ENCODE peak calls at places on chromosomes 11 and 22, in eight cellular contexts. H is stomach, O is HL-60, X is GM23338, I is HCT116, G is endothelial cell of umbilical vein, W is K562, T is sigmoid colon. C is an unnamed sample.

GRCh38 chr11:93487032-93487483 is 56.1 kb downstream of the SMCO4 start:
- DNase-seq in T (peak), X (no peak), W (no peak), H (no peak), O (no peak), G (no peak), I (no peak), C (no peak)

GRCh38 chr11:117824571-117825537 is at the start of gene FXYD2:
- DNase-seq in I (no peak), O (no peak), G (peak), T (peak), X (no peak), W (no peak), H (peak), C (peak)

GRCh38 chr22:23225724-23226496 is 45.6 kb downstream of the BCR start:
- DNase-seq in H (peak), T (no peak), I (no peak), X (no peak), O (no peak), G (peak), W (peak), C (peak)

GRCh38 chr11:19905280-19905853 is 192.7 kb downstream of the NAV2 start:
- DNase-seq in H (no peak), W (peak), G (peak), T (no peak), X (peak), I (peak), O (no peak), C (no peak)

GRCh38 chr11:72685560-72686480 is 11.6 kb upstream of the PDE2A start:
- DNase-seq in W (no peak), G (no peak), I (no peak), X (no peak), H (no peak), O (no peak), T (peak), C (peak)

GRCh38 chr11:13495929-13496328 is at the start of gene PTH:
- DNase-seq in O (no peak), T (no peak), W (no peak), I (no peak), G (no peak), X (no peak), H (no peak), C (no peak)

GRCh38 chr11:7278314-7278917 is 26.7 kb downstream of the SYT9 start:
- DNase-seq in O (no peak), G (peak), T (no peak), H (no peak), I (peak), X (peak), W (peak), C (no peak)

GRCh38 chr11:11155962-11156815 is 196.9 kb downstream of the CSNK2A3 start:
- DNase-seq in H (no peak), G (no peak), I (peak), O (no peak), T (no peak), W (peak), X (peak), C (no peak)

GRCh38 chr11:61972796-61973602 is 5.6 kb upstream of the FTH1 start:
- DNase-seq in G (peak), H (no peak), O (no peak), X (no peak), W (no peak), I (no peak), T (no peak), C (no peak)

GRCh38 chr11:75523189-75523588 is 2.6 kb downstream of the GDPD5 start:
- DNase-seq in G (no peak), H (no peak), I (no peak), W (no peak), T (no peak), X (no peak), O (no peak), C (no peak)

GRCh38 chr11:66956689-66957290 is 1.4 kb downstream of the PC start:
- DNase-seq in H (peak), O (peak), X (peak), W (peak), T (peak), G (no peak), I (no peak), C (no peak)

GRCh38 chr11:18394928-18395734 is 768 bp downstream of the LDHA start:
- DNase-seq in G (peak), O (peak), H (peak), W (peak), I (no peak), T (no peak), X (peak), C (peak)

GRCh38 chr11:7020183-7020917 is at the start of the genes NLRP14 and ZNF214:
- DNase-seq in I (peak), O (no peak), W (peak), G (peak), X (peak), H (peak), T (peak), C (peak)

GRCh38 chr22:23293720-23294119 is 113.4 kb downstream of the BCR start:
- DNase-seq in H (no peak), W (no peak), X (no peak), I (no peak), G (no peak), T (no peak), O (no peak), C (no peak)

GRCh38 chr22:25162561-25162960 is 37.1 kb upstream of the CRYBB3 start:
- DNase-seq in X (no peak), G (no peak), O (no peak), H (no peak), T (no peak), W (no peak), I (no peak), C (no peak)

DNA sequence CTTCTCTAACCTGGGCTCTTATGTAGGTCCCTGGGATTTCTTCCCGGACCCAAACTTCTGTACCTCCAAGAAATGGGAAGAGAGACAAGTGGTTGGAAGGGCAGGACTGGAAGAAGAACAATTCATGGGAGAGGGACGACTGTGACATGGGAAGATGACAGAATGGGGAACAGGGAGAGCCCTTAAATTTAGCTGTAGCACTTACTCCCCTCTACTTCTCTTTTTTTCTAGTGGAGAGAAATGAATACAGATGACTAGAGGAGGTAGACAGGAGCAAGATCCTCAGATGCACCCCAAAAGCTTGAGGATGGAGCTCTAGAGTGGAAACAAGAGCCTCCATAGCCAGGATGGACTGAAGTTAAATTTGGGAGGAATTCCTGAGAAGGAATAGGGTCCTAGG is 2.3 kb downstream of the RHOG start:
- DNase-seq in X (no peak), G (no peak), W (no peak), O (peak), H (no peak), I (no peak), T (no peak), C (no peak)
- TF ChIP-seq POLR2AphosphoS5 in X (no peak), G (no peak), W (no peak), O (no peak), H (no peak), I (no peak), T (no peak), C (no peak)

GRCh38 chr11:57321996-57322880 is 2.5 kb downstream of the TNKS1BP1 start:
- DNase-seq in X (peak), O (no peak), G (peak), I (peak), W (peak), T (peak), H (peak), C (peak)

GRCh38 chr11:57324886-57325734 is at the start of gene TNKS1BP1:
- DNase-seq in W (peak), I (peak), H (peak), G (peak), X (peak), O (peak), T (peak), C (peak)

GRCh38 chr11:57324154-57324885 is 432 bp downstream of the TNKS1BP1 start:
- DNase-seq in T (peak), I (no peak), W (peak), H (peak), O (peak), X (peak), G (peak), C (peak)

GRCh38 chr11:57322881-57323467 is 1.8 kb downstream of the TNKS1BP1 start:
- DNase-seq in G (no peak), W (no peak), O (no peak), I (no peak), T (peak), H (no peak), X (no peak), C (no peak)

DNA sequence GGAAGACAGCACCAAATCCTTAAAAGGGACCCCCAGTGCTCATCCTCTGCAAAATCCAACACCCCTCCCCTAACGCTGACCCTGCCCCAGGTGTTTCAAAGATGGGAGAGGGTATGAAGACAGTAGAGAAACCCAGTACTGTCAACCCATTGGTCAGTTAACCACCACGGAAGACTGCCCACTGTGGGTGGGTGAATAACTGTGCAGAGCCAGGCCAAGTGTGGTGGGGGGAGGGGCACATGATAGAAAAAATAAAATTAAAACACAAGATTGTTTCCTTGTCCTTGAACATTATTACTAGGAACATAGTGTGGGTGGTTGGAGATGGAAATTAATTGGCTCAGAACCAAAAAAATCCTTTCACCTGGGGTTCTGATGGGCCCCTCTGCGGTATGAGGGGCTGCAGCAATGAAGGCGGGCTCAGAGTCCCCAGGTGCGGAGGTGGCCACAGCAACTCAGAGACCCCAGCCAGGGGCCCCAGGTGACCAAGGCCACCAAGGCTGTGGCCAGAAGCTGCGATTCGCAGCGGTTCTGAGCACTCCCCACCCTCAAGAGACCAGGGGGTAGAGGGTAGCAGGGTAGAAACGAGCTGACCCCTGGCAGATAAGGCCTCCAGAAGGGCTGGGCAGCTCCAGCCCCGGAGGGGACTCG is 1.1 kb downstream of the TNKS1BP1 start:
- DNase-seq in I (no peak), H (no peak), X (no peak), O (no peak), W (no peak), G (peak), T (no peak), C (no peak)
- TF ChIP-seq POLR2AphosphoS5 in I (no peak), H (no peak), X (no peak), O (no peak), W (no peak), G (no peak), T (no peak), C (no peak)

DNA sequence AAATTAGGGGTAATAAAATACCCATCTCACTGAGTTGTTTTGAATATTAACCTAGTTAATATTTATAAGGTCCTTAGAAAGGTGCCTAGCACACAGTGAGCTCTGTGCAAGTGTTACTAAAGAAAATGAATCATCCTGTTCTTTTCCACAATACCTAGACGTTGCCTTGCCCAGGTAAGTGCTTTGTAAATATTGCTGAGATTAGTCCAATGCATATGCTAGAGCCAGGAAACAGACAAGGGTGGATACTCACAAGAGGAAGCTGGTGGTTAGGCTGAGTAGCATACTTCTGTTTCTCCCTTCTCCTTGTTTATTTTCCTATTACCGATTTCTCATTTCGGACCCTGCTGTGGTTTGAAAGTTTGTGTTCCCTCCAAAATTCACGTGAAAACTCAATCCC is 58.1 kb upstream of the BARX2 start:
- DNase-seq in T (no peak), X (no peak), G (no peak), O (peak), W (no peak), H (no peak), I (no peak), C (no peak)
- TF ChIP-seq POLR2AphosphoS5 in T (no peak), X (no peak), G (no peak), O (no peak), W (no peak), H (peak), I (no peak), C (no peak)

DNA sequence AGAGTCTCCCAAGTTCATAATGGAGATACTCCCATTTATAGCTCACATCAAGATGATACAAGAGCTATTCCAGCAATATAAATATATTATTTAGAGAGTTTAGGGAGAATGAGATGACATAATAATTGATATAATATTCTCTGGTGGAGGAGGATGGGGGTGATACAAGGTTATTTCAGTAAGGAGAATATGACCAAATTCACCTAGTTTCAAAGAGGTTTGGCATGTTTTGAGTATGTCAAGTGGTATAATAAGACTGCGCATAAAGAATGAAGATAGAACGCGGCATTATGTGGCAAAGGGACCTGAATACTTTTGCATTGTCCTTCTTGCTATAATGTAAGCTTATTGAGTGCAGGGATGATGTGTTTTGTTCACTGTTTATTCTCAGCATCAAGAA is 1283.5 kb downstream of the LRRC4C start:
- DNase-seq in X (no peak), T (no peak), G (no peak), H (no peak), O (no peak), W (no peak), I (no peak), C (no peak)
- TF ChIP-seq POLR2AphosphoS5 in X (no peak), T (no peak), G (no peak), H (no peak), O (no peak), W (no peak), I (no peak), C (no peak)

GRCh38 chr11:57302489-57302888 is 22.3 kb downstream of the TNKS1BP1 start:
- DNase-seq in X (no peak), T (peak), I (no peak), H (no peak), O (no peak), G (no peak), W (no peak), C (no peak)

GRCh38 chr11:57303990-57304579 is 20.7 kb downstream of the TNKS1BP1 start:
- DNase-seq in I (no peak), G (no peak), O (no peak), T (peak), X (no peak), H (no peak), W (no peak), C (no peak)

GRCh38 chr11:57301711-57302423 is 22.9 kb downstream of the TNKS1BP1 start:
- DNase-seq in H (no peak), T (no peak), X (no peak), W (no peak), G (no peak), O (no peak), I (no peak), C (no peak)

GRCh38 chr11:57305523-57305922 is 19.2 kb downstream of the TNKS1BP1 start:
- DNase-seq in G (no peak), O (no peak), W (no peak), H (no peak), T (peak), X (no peak), I (no peak), C (no peak)

GRCh38 chr11:57303280-57303989 is 21.3 kb downstream of the TNKS1BP1 start:
- DNase-seq in I (no peak), H (peak), X (peak), G (no peak), O (no peak), W (no peak), T (peak), C (no peak)
- TF ChIP-seq POLR2AphosphoS5 in I (no peak), H (no peak), X (no peak), G (no peak), O (no peak), W (no peak), T (no peak), C (no peak)

DNA sequence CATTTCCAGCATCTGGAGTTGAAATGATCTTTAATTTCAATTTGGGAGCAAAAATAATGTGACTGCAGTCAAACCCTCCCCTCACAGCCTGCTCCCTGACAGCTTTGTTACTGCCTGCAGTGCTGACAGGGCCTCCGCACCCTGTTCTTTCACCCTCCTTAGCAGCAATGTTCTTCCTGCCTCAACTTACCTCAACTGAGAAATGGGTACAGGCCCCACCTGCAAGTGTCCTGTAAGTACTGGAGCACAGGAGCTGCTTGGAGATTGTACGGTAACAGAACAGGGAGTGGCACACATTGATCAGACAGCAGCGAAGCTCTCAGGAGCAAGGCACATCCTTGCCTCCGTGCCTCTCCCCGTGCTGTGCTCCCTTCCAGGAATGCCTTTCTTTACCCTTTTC is 131.3 kb downstream of the CHST1 start:
- DNase-seq in O (no peak), W (no peak), T (no peak), H (no peak), G (no peak), X (no peak), I (no peak), C (no peak)
- TF ChIP-seq POLR2AphosphoS5 in O (no peak), W (no peak), T (no peak), H (no peak), G (no peak), X (no peak), I (no peak), C (no peak)

GRCh38 chr11:47392546-47393162 is 14.3 kb upstream of the SPI1 start:
- DNase-seq in W (no peak), I (no peak), H (no peak), T (peak), G (no peak), X (no peak), O (no peak), C (no peak)

GRCh38 chr11:47389577-47390072 is 11.3 kb upstream of the SPI1 start:
- DNase-seq in O (peak), G (no peak), X (no peak), H (no peak), W (no peak), T (no peak), I (no peak), C (no peak)

GRCh38 chr11:47390084-47390760 is 11.9 kb upstream of the SPI1 start:
- DNase-seq in G (no peak), I (no peak), T (no peak), W (no peak), X (no peak), H (no peak), O (no peak), C (no peak)

GRCh38 chr11:47391711-47392432 is 13.5 kb upstream of the SPI1 start:
- DNase-seq in O (peak), T (peak), I (no peak), X (no peak), G (no peak), H (no peak), W (no peak), C (no peak)

DNA sequence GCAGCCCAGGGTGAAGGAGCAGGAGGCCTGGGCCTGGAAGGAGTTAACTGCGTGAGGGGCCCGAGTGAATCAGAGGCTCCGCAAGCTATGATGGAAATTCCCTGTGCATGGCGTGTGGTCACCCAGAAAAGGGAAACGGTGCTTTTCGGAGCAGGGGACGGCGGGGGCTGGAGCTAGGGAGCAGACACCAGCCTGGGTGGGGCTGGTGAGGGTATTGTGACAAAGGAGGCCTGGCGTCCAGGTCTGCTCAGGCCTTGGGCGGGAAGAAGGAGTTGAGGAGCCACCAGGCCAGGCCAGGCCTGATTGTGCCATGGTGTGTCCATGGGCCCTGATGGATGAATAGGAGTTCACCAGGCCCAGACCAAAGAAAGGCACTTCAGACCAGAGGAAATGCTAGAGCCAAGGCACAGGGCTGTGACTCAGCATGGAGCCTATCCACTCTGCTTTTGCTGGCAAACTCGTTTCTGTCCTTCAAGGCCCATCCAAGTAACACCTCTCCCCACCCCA is 12.8 kb upstream of the SPI1 start:
- DNase-seq in X (no peak), W (no peak), H (no peak), G (no peak), I (no peak), O (peak), T (peak), C (no peak)
- TF ChIP-seq POLR2AphosphoS5 in X (no peak), W (no peak), H (no peak), G (no peak), I (no peak), O (peak), T (peak), C (no peak)

DNA sequence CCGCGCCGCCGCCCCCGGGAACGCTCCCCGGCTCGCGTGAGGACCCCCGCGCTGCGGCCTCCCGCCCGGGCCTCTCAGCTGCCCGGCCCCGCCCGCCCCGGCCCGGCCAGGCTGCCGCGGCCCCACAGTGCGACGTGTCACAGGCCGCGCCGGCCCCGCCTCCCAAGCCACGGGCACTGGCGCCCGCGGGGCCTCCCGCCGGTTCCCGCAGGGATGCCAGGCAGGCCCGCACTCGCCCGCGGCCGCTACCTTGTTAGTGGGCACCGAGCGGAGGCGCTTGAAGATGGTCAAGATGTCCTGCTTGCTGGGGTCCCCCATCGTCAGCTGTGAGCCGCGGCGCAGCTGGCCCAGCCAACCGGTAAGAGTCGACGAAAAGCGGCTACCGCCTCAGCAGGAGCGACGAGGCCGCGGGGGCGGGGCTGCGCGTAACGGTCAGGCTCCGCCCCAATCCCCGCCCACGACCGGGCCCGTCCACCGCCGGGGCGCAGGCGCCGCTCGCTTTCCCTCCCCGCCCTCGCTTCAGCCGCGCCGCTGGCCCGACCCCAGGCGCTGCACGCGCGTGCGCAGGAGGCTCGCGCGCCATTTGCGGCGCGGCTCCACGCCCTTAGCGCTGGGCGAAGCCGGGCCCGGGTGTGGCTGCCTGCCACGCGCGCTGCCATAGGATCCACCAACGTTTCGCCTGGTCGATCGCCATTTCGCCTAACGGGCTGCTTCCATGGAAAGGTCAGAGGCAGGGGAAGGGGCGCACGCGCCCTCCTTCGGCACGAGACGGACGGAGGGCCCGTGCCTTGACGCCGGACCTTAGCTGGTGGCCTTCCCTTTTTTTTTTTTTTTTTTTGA is at the start of gene ARFGAP3:
- DNase-seq in W (peak), I (peak), X (peak), H (peak), O (peak), G (peak), T (peak), C (peak)
- TF ChIP-seq POLR2AphosphoS5 in W (peak), I (peak), X (peak), H (peak), O (no peak), G (peak), T (peak), C (peak)

GRCh38 chr11:63939351-63939920 is 634 bp downstream of the NAA40 start:
- DNase-seq in X (peak), W (no peak), T (no peak), H (no peak), G (peak), O (peak), I (no peak), C (peak)
- TF ChIP-seq POLR2AphosphoS5 in X (no peak), W (no peak), T (no peak), H (no peak), G (no peak), O (no peak), I (no peak), C (no peak)